ENCODE peak calls at places on chromosomes 1 and 21, in five cellular contexts. C, I, E, W and M are unnamed samples.

GRCh38 chr1:63780541-63780940 is 6.7 kb downstream of the ROR1 start:
- DNase-seq in I (no peak), C (no peak), W (no peak), E (no peak), M (no peak)

GRCh38 chr21:45981641-45982255 is at the start of gene COL6A1:
- DNase-seq in W (no peak), C (peak; percentile 64), E (peak; percentile 71), I (peak; percentile 41), M (no peak)

GRCh38 chr1:199083680-199084079 is 444.8 kb downstream of the PTPRC start:
- DNase-seq in C (no peak), W (no peak), I (no peak), E (peak; percentile 89), M (no peak)

GRCh38 chr1:208523007-208523406 is 278.8 kb upstream of the PLXNA2 start:
- DNase-seq in W (no peak), C (no peak), E (no peak), I (no peak), M (no peak)

GRCh38 chr1:53343831-53344668 is 16.2 kb upstream of the LRP8 start:
- DNase-seq in E (no peak), I (no peak), C (no peak), W (no peak), M (no peak)

GRCh38 chr1:210328032-210328745 is 513 bp upstream of the HHAT start:
- DNase-seq in E (no peak), W (no peak), I (no peak), C (no peak), M (no peak)

GRCh38 chr1:20223659-20224058 is 37.3 kb upstream of the PLA2G2C start:
- DNase-seq in E (no peak), C (no peak), I (no peak), W (no peak), M (no peak)

GRCh38 chr21:10272216-10272615 is 249.2 kb upstream of the TPTE start:
- DNase-seq in I (no peak), W (no peak), C (peak; percentile 2), E (no peak), M (no peak)

GRCh38 chr1:4059270-4059669 is 159.2 kb upstream of the C1orf174 start:
- DNase-seq in I (no peak), C (no peak), E (no peak), W (no peak), M (no peak)

GRCh38 chr1:176950736-176951308 is 213.7 kb downstream of the ASTN1 start:
- DNase-seq in I (no peak), C (no peak), W (no peak), E (no peak), M (no peak)

GRCh38 chr1:36008546-36009197 is 75.2 kb upstream of the TEKT2 start:
- DNase-seq in I (no peak), W (peak; percentile 39), E (peak; percentile 70), C (no peak), M (peak; percentile 18)

GRCh38 chr1:242847390-242847993 is 323.0 kb upstream of the PLD5 start:
- DNase-seq in C (no peak), E (peak; percentile 20), W (no peak), I (no peak), M (peak; percentile 7)

GRCh38 chr1:41528726-41529605 is 44.5 kb upstream of the EDN2 start:
- DNase-seq in C (no peak), E (no peak), I (no peak), W (no peak), M (no peak)

GRCh38 chr1:223887724-223888428 is 42.1 kb upstream of the TP53BP2 start:
- DNase-seq in I (no peak), W (peak; percentile 97), E (peak; percentile 95), C (peak; percentile 29), M (peak; percentile 44)

DNA sequence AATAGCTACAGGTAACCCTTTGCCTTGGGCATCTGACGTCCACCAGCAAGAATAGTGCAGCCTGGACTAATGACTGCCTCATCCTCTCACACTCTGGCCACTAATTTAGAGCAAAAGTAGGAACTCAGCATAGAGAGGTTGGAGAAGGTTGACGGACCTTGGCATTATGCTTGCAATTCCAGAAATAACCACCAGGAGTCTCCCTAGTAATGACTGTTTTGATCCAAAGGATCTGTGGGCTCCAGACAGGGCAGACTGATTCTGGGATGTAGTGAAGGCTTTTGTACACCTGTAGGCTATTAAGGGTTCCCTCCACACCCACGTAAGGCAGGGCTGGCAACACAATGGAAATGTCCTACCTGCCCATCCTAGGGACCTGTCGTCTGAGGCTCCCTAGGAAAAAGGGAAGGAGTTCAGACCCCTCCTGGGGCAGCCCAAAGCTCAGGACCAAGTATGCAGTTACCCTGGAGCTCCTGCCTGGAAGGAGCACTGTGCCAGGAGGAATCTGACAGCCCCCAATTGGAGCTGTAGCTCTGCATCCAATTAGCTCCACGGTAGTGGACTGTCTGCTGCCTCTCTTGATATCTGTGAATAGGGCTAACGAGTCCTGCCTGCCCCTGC is 91.0 kb upstream of the TMEM51 start:
- DNase-seq in W (no peak), E (no peak), I (no peak), C (no peak), M (no peak)
- TF ChIP-seq CTCF in W (peak; percentile 82), E (peak; percentile 37), I (no peak), C (peak; percentile 35), M (peak; percentile 51)

DNA sequence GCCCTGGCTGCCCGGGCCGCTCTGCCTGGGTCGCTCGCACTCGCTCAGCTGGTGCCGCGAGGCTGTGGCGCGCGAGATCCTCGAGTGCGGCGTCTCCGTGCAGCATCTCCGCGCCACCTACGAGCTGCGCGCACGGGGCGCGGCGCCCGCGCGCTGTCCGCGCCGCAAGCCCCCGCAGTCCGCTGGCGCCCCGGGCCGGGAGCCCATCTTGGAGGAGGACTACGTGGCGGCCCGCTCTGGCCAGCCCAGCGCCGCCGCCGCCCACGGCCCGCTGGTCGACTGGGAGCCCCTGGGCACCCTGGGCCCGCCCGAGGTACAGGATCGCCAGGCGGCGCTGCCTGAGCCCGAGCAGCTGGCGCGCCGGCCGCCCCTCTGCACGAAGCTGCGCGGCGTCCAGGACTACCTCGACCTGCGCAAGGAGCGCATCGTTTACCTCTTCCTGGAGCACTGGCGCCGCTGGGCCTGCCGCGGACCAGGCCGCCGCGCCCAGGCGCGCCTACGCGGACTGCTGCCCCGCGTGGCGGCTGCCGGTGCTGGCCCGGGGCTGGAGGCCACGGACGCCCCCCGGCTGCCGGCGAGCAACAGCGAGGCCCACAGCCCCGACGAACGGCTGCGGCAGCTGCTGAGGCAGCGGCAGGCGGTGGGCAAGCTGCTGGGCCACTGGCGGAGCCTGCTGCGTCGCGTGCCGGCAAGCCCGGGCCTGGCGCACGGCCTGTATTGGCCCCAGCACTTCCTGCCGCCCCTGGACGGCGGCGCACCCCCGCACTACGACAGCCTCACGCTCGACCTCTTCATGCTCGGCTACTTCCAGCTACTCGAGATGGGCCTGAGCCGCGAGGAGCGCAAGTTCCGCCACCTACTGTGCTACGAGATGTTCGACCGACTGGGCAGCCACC is 10.9 kb downstream of the TNFRSF25 start:
- DNase-seq in E (no peak), W (no peak), C (no peak), I (no peak), M (peak; percentile 32)
- TF ChIP-seq CTCF in E (no peak), W (no peak), C (no peak), I (no peak), M (no peak)

GRCh38 chr1:84027368-84027767 is 28.4 kb upstream of the TTLL7 start:
- DNase-seq in I (no peak), W (no peak), C (no peak), E (no peak), M (no peak)

DNA sequence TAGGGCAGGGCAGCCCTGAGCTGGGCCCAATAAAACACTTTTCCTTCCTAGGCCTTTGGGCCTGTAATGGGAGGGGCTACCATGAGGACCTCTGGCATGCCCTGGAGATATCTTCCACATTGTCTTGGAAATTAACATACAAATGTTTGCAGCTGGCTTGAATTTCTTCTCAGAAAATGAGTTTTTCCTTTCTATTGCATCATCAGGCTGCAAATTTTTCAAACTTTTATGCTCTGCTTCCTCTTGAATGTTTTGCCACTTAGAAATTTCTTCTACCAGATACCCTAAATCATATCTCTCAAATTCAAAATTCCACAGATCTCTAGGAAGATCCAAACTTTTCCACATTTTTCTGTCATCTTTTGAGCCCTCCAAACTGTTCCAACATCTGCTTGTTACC is 33.0 kb upstream of the TTLL7 start:
- DNase-seq in W (no peak), C (no peak), E (peak; percentile 38), I (no peak), M (no peak)
- TF ChIP-seq CTCF in W (no peak), C (no peak), E (no peak), I (no peak), M (no peak)

DNA sequence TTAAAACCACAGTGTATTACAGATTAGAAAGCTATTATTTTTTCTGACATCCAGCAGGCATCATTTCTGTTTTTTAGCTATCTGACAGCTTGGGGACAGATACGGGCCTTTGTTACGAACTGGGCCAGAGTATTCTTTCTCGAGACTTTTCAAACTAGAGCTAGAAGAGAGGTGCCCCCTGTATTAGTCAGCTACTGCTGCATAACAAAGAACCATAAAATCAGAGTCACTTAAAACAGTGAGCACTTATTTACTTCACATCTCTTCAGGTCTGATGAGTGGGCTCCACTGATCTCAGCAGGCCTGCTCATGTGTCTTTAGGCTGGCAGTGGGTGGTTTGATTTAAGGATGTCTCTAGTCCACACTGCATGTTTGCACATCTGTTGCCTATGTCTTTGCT is 67.8 kb downstream of the BACH1 start:
- DNase-seq in I (no peak), E (no peak), W (no peak), C (no peak), M (no peak)
- TF ChIP-seq CTCF in I (no peak), E (no peak), W (no peak), C (no peak), M (no peak)

GRCh38 chr1:243884603-243885002 is 34.6 kb upstream of the AKT3 start:
- DNase-seq in W (no peak), I (no peak), E (no peak), C (no peak), M (no peak)

GRCh38 chr1:243885806-243886205 is 35.8 kb upstream of the AKT3 start:
- DNase-seq in W (no peak), E (no peak), C (no peak), I (no peak), M (no peak)

GRCh38 chr1:243883551-243883950 is 33.5 kb upstream of the AKT3 start:
- DNase-seq in E (peak; percentile 95), C (no peak), W (no peak), I (no peak), M (no peak)

GRCh38 chr1:243882276-243882675 is 32.2 kb upstream of the AKT3 start:
- DNase-seq in E (peak; percentile 73), I (no peak), W (no peak), C (no peak), M (no peak)
- TF ChIP-seq CTCF in E (no peak), I (no peak), W (no peak), C (no peak), M (no peak)

GRCh38 chr1:8962812-8963669 is 17.4 kb downstream of the CA6 start:
- DNase-seq in W (no peak), E (peak; percentile 27), I (peak; percentile 17), C (no peak), M (peak; percentile 79)
- TF ChIP-seq CTCF in W (peak; percentile 84), E (peak; percentile 38), I (no peak), C (no peak), M (peak; percentile 74)